ENCODE peak calls at places on chromosomes 2 and 18, in five cellular contexts. U is PC-9, P is fibroblast of lung, Z is HepG2, X is neural progenitor cell. E is an unnamed sample.

GRCh38 chr2:159933040-159933726 is 129.2 kb downstream of the PLA2R1 start:
- DNase-seq in U (no peak), P (no peak), Z (no peak), X (no peak), E (no peak)

GRCh38 chr18:58997811-58998337 is 133.2 kb downstream of the ZNF532 start:
- DNase-seq in U (no peak), P (peak), Z (no peak), X (no peak), E (no peak)

GRCh38 chr2:218368621-218369153 is 12.0 kb downstream of the CATIP start:
- DNase-seq in U (no peak), P (peak), Z (no peak), X (peak), E (no peak)

GRCh38 chr2:74119912-74120825 is 27.5 kb downstream of the BOLA3 start:
- DNase-seq in U (peak), P (peak), Z (peak), X (peak), E (peak)

GRCh38 chr2:196927318-196928225 is 1.1 kb upstream of the PGAP1 start:
- DNase-seq in U (peak), P (peak), Z (peak), X (peak), E (peak)

GRCh38 chr2:144147356-144147755 is 372.6 kb downstream of the ZEB2 start:
- DNase-seq in U (no peak), P (no peak), Z (no peak), X (no peak), E (no peak)

GRCh38 chr2:69692424-69692823 is 48.9 kb upstream of the AAK1 start:
- DNase-seq in U (no peak), P (peak), Z (no peak), X (no peak), E (no peak)

GRCh38 chr18:39660141-39660540 is 2094.5 kb upstream of the CELF4 start:
- DNase-seq in U (no peak), P (peak), Z (no peak), X (no peak), E (no peak)

GRCh38 chr2:137249463-137249862 is 484.1 kb downstream of the THSD7B start:
- DNase-seq in U (no peak), P (no peak), Z (no peak), X (no peak), E (no peak)

GRCh38 chr2:219644801-219645480 is 17.5 kb downstream of the SLC4A3 start:
- DNase-seq in U (no peak), P (peak), Z (no peak), X (no peak), E (no peak)

GRCh38 chr2:215772003-215772402 is 241.3 kb downstream of the MREG start:
- DNase-seq in U (no peak), P (no peak), Z (peak), X (peak), E (no peak)

GRCh38 chr18:79197531-79197930 is 128.3 kb downstream of the ATP9B start:
- DNase-seq in U (no peak), P (no peak), Z (no peak), X (no peak), E (no peak)

GRCh38 chr2:42810971-42811865 is 18.8 kb upstream of the HAAO start:
- DNase-seq in U (peak), P (peak), Z (peak), X (peak), E (peak)

GRCh38 chr2:177964892-177965291 is 107.7 kb downstream of the PDE11A start:
- DNase-seq in U (no peak), P (no peak), Z (no peak), X (no peak), E (no peak)

GRCh38 chr2:159922563-159922962 is 124.6 kb upstream of the CD302 start:
- DNase-seq in U (no peak), P (no peak), Z (no peak), X (no peak), E (no peak)

GRCh38 chr18:45775726-45776125 is 49.7 kb upstream of the SIGLEC15 start:
- DNase-seq in U (no peak), P (no peak), Z (no peak), X (no peak), E (no peak)

GRCh38 chr2:225889452-225889851 is 489.9 kb downstream of the NYAP2 start:
- DNase-seq in U (peak), P (peak), Z (peak), X (peak), E (peak)

GRCh38 chr2:63378589-63378988 is 209.7 kb downstream of the WDPCP start:
- DNase-seq in U (no peak), P (no peak), Z (no peak), X (no peak), E (no peak)

GRCh38 chr18:36354989-36355388 is 57.5 kb downstream of the FHOD3 start:
- DNase-seq in U (no peak), P (no peak), Z (no peak), X (no peak), E (peak)

GRCh38 chr2:150531626-150532419 is 44.4 kb upstream of the RND3 start:
- DNase-seq in U (no peak), P (no peak), Z (no peak), X (no peak), E (no peak)

GRCh38 chr2:150535176-150535575 is 47.7 kb upstream of the RND3 start:
- DNase-seq in U (no peak), P (no peak), Z (no peak), X (no peak), E (no peak)

GRCh38 chr2:150530168-150530567 is 42.7 kb upstream of the RND3 start:
- DNase-seq in U (no peak), P (no peak), Z (no peak), X (no peak), E (no peak)

GRCh38 chr2:150528861-150529801 is 41.7 kb upstream of the RND3 start:
- DNase-seq in U (no peak), P (peak), Z (no peak), X (peak), E (no peak)

DNA sequence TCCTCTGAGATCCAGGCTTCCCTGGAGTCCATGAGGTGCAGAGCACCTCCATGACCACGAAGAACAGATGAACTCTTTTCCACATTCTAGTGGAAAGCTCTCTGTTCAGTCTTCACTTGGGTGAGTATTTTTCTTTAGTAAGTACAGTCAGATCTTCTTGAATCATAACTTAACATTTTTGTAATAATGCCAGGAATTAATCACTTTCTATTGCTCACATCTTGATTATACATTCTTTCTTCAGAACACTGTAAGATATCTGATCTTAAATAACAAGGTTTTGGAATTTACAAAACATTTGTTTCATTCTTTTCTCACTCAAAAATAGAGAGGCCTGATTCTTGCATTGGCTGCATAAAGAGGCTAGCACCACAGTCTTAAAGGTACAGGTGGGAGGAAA is 45.4 kb upstream of the RND3 start:
- DNase-seq in U (no peak), P (peak), Z (no peak), X (no peak), E (no peak)
- H3K27ac ChIP-seq in U (no peak), P (peak), Z (no peak), X (no peak), E (no peak)

DNA sequence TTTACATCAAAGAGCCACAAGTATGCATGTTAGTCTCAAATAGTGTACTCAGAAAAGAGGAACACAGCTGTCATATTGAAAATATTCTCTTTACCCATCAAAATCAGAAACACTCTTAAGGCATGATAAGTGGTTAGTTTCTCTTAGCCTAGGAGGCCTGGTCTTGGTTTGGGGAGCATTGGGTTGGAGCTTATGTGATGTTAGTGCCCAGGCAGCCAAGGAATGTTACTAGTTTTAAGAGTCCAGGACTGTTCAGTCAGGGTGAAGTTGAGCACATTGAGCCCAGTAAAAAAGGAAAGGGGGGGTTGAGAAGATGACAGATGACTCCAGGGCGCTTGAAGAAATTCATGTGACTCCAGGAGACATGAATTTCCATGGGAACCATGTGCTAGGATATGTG is 340.6 kb downstream of the HRH4 start:
- DNase-seq in U (no peak), P (no peak), Z (no peak), X (no peak), E (no peak)
- H2AFZ ChIP-seq in U (no peak), P (no peak), Z (no peak), X (no peak), E (no peak)

GRCh38 chr2:152395132-152396024 is 60.4 kb downstream of the FMNL2 start:
- DNase-seq in U (no peak), P (no peak), Z (no peak), X (no peak), E (no peak)
- H3K4me3 ChIP-seq in U (no peak), P (peak), Z (no peak), X (no peak), E (no peak)

GRCh38 chr2:230797515-230798495 is 66.9 kb upstream of the ITM2C start:
- DNase-seq in U (no peak), P (no peak), Z (no peak), X (no peak), E (peak)
- H3K27ac ChIP-seq in U (peak), P (peak), Z (no peak), X (no peak), E (peak)

GRCh38 chr18:74147491-74147778 is 199 bp downstream of the FBXO15 start:
- DNase-seq in U (no peak), P (no peak), Z (no peak), X (no peak), E (no peak)
- H2AFZ ChIP-seq in U (peak), P (peak), Z (no peak), X (peak), E (peak)

GRCh38 chr2:204984421-204984925 is 439.2 kb downstream of the PARD3B start:
- DNase-seq in U (no peak), P (no peak), Z (no peak), X (peak), E (no peak)
- H3K4me3 ChIP-seq in U (no peak), P (no peak), Z (no peak), X (no peak), E (no peak)